ENCODE peak calls at places on chromosome 21, in ten cellular contexts. One of them, this sample, is unnamed.
A peak's percentile ranks its signal among the peaks of the same experiment; 100 is the strongest.

GRCh38 chr21:46221664-46222435 is 6.7 kb downstream of the LSS start:
- DNase-seq in tibial nerve: no peak
- DNase-seq in esophagus squamous epithelium: no peak
- DNase-seq in pancreas: no peak
- DNase-seq in CD8-positive, alpha-beta T cell: no peak
- DNase-seq in Peyer's patch: peak; percentile 15
- DNase-seq in IMR-90: no peak
- DNase-seq in colonic mucosa: no peak
- DNase-seq in endothelial cell of umbilical vein: no peak
- DNase-seq in adrenal gland: no peak
- DNase-seq in this sample: no peak

GRCh38 chr21:46434322-46434958 is 24.3 kb upstream of the DIP2A start:
- DNase-seq in tibial nerve: no peak
- DNase-seq in esophagus squamous epithelium: no peak
- DNase-seq in pancreas: no peak
- DNase-seq in CD8-positive, alpha-beta T cell: no peak
- DNase-seq in Peyer's patch: no peak
- DNase-seq in IMR-90: no peak
- DNase-seq in colonic mucosa: no peak
- DNase-seq in endothelial cell of umbilical vein: no peak
- DNase-seq in adrenal gland: no peak
- DNase-seq in this sample: no peak

GRCh38 chr21:44286086-44286715 is 525 bp downstream of the AIRE start:
- DNase-seq in tibial nerve: no peak
- DNase-seq in esophagus squamous epithelium: no peak
- DNase-seq in pancreas: no peak
- DNase-seq in CD8-positive, alpha-beta T cell: no peak
- DNase-seq in Peyer's patch: no peak
- DNase-seq in IMR-90: no peak
- DNase-seq in colonic mucosa: no peak
- DNase-seq in endothelial cell of umbilical vein: no peak
- DNase-seq in adrenal gland: no peak
- DNase-seq in this sample: no peak

GRCh38 chr21:22585558-22585957 is 1587.3 kb downstream of the NCAM2 start:
- DNase-seq in tibial nerve: no peak
- DNase-seq in esophagus squamous epithelium: no peak
- DNase-seq in pancreas: no peak
- DNase-seq in CD8-positive, alpha-beta T cell: no peak
- DNase-seq in Peyer's patch: no peak
- DNase-seq in IMR-90: no peak
- DNase-seq in colonic mucosa: no peak
- DNase-seq in endothelial cell of umbilical vein: no peak
- DNase-seq in adrenal gland: no peak
- DNase-seq in this sample: no peak

GRCh38 chr21:41079159-41079558 is 88.8 kb upstream of the BACE2 start:
- DNase-seq in tibial nerve: no peak
- DNase-seq in esophagus squamous epithelium: no peak
- DNase-seq in pancreas: no peak
- DNase-seq in CD8-positive, alpha-beta T cell: no peak
- DNase-seq in Peyer's patch: no peak
- DNase-seq in IMR-90: no peak
- DNase-seq in colonic mucosa: no peak
- DNase-seq in endothelial cell of umbilical vein: no peak
- DNase-seq in adrenal gland: no peak
- DNase-seq in this sample: no peak

GRCh38 chr21:36783612-36784383 is 84.9 kb downstream of the SIM2 start:
- DNase-seq in tibial nerve: no peak
- DNase-seq in esophagus squamous epithelium: no peak
- DNase-seq in pancreas: no peak
- DNase-seq in CD8-positive, alpha-beta T cell: no peak
- DNase-seq in Peyer's patch: no peak
- DNase-seq in IMR-90: peak; percentile 97
- DNase-seq in colonic mucosa: no peak
- DNase-seq in endothelial cell of umbilical vein: peak; percentile 16
- DNase-seq in adrenal gland: peak; percentile 68
- DNase-seq in this sample: no peak

GRCh38 chr21:30129246-30129645 is 37.4 kb downstream of the CLDN17 start:
- DNase-seq in tibial nerve: no peak
- DNase-seq in esophagus squamous epithelium: no peak
- DNase-seq in pancreas: no peak
- DNase-seq in CD8-positive, alpha-beta T cell: no peak
- DNase-seq in Peyer's patch: no peak
- DNase-seq in IMR-90: no peak
- DNase-seq in colonic mucosa: no peak
- DNase-seq in endothelial cell of umbilical vein: no peak
- DNase-seq in adrenal gland: no peak
- DNase-seq in this sample: no peak

GRCh38 chr21:43297989-43298388 is 128.9 kb downstream of the SIK1 start:
- DNase-seq in tibial nerve: no peak
- DNase-seq in esophagus squamous epithelium: no peak
- DNase-seq in pancreas: no peak
- DNase-seq in CD8-positive, alpha-beta T cell: no peak
- DNase-seq in Peyer's patch: no peak
- DNase-seq in IMR-90: no peak
- DNase-seq in colonic mucosa: no peak
- DNase-seq in endothelial cell of umbilical vein: no peak
- DNase-seq in adrenal gland: no peak
- DNase-seq in this sample: no peak

GRCh38 chr21:15015622-15016471 is 49.0 kb downstream of the NRIP1 start:
- DNase-seq in tibial nerve: no peak
- DNase-seq in esophagus squamous epithelium: no peak
- DNase-seq in pancreas: no peak
- DNase-seq in CD8-positive, alpha-beta T cell: no peak
- DNase-seq in Peyer's patch: no peak
- DNase-seq in IMR-90: peak; percentile 91
- DNase-seq in colonic mucosa: no peak
- DNase-seq in endothelial cell of umbilical vein: no peak
- DNase-seq in adrenal gland: no peak
- DNase-seq in this sample: no peak

GRCh38 chr21:14748662-14749061 is 202.5 kb upstream of the SAMSN1 start:
- DNase-seq in tibial nerve: no peak
- DNase-seq in esophagus squamous epithelium: no peak
- DNase-seq in pancreas: no peak
- DNase-seq in CD8-positive, alpha-beta T cell: no peak
- DNase-seq in Peyer's patch: no peak
- DNase-seq in IMR-90: no peak
- DNase-seq in colonic mucosa: no peak
- DNase-seq in endothelial cell of umbilical vein: no peak
- DNase-seq in adrenal gland: no peak
- DNase-seq in this sample: no peak

GRCh38 chr21:46054447-46054846 is 43.5 kb upstream of the COL6A2 start:
- DNase-seq in tibial nerve: no peak
- DNase-seq in esophagus squamous epithelium: no peak
- DNase-seq in pancreas: no peak
- DNase-seq in CD8-positive, alpha-beta T cell: no peak
- DNase-seq in Peyer's patch: no peak
- DNase-seq in IMR-90: peak; percentile 42
- DNase-seq in colonic mucosa: no peak
- DNase-seq in endothelial cell of umbilical vein: no peak
- DNase-seq in adrenal gland: no peak
- DNase-seq in this sample: no peak

GRCh38 chr21:45285266-45285931 is 2.3 kb downstream of the POFUT2 start:
- DNase-seq in tibial nerve: peak; percentile 9
- DNase-seq in esophagus squamous epithelium: no peak
- DNase-seq in pancreas: no peak
- DNase-seq in CD8-positive, alpha-beta T cell: no peak
- DNase-seq in Peyer's patch: no peak
- DNase-seq in IMR-90: no peak
- DNase-seq in colonic mucosa: no peak
- DNase-seq in endothelial cell of umbilical vein: no peak
- DNase-seq in adrenal gland: no peak
- DNase-seq in this sample: no peak

GRCh38 chr21:46347791-46348381 is 23.9 kb downstream of the PCNT start:
- DNase-seq in tibial nerve: no peak
- DNase-seq in esophagus squamous epithelium: no peak
- DNase-seq in pancreas: no peak
- DNase-seq in CD8-positive, alpha-beta T cell: no peak
- DNase-seq in Peyer's patch: no peak
- DNase-seq in IMR-90: no peak
- DNase-seq in colonic mucosa: no peak
- DNase-seq in endothelial cell of umbilical vein: no peak
- DNase-seq in adrenal gland: peak; percentile 95
- DNase-seq in this sample: no peak

GRCh38 chr21:45499201-45499750 is 43.0 kb downstream of the SLC19A1 start:
- DNase-seq in tibial nerve: no peak
- DNase-seq in esophagus squamous epithelium: no peak
- DNase-seq in pancreas: peak; percentile 41
- DNase-seq in CD8-positive, alpha-beta T cell: peak; percentile 15
- DNase-seq in Peyer's patch: no peak
- DNase-seq in IMR-90: no peak
- DNase-seq in colonic mucosa: no peak
- DNase-seq in endothelial cell of umbilical vein: no peak
- DNase-seq in adrenal gland: peak; percentile 2
- DNase-seq in this sample: no peak

GRCh38 chr21:45317401-45318145 is 29.9 kb upstream of the POFUT2 start:
- DNase-seq in tibial nerve: no peak
- DNase-seq in esophagus squamous epithelium: no peak
- DNase-seq in pancreas: peak; percentile 42
- DNase-seq in CD8-positive, alpha-beta T cell: no peak
- DNase-seq in Peyer's patch: peak; percentile 37
- DNase-seq in IMR-90: peak; percentile 94
- DNase-seq in colonic mucosa: no peak
- DNase-seq in endothelial cell of umbilical vein: peak; percentile 93
- DNase-seq in adrenal gland: peak; percentile 21
- DNase-seq in this sample: no peak

GRCh38 chr21:44836349-44836665 is 18.4 kb upstream of the SUMO3 start:
- DNase-seq in tibial nerve: no peak
- DNase-seq in esophagus squamous epithelium: no peak
- DNase-seq in pancreas: no peak
- DNase-seq in CD8-positive, alpha-beta T cell: no peak
- DNase-seq in Peyer's patch: no peak
- DNase-seq in IMR-90: no peak
- DNase-seq in colonic mucosa: no peak
- DNase-seq in endothelial cell of umbilical vein: no peak
- DNase-seq in adrenal gland: no peak
- DNase-seq in this sample: no peak

GRCh38 chr21:29465528-29465927 is 166.8 kb downstream of the BACH1 start:
- DNase-seq in tibial nerve: no peak
- DNase-seq in esophagus squamous epithelium: no peak
- DNase-seq in pancreas: no peak
- DNase-seq in CD8-positive, alpha-beta T cell: no peak
- DNase-seq in Peyer's patch: no peak
- DNase-seq in IMR-90: peak; percentile 46
- DNase-seq in colonic mucosa: no peak
- DNase-seq in endothelial cell of umbilical vein: no peak
- DNase-seq in adrenal gland: no peak
- DNase-seq in this sample: no peak

GRCh38 chr21:35053356-35054096 is 4.4 kb upstream of the RUNX1 start:
- DNase-seq in tibial nerve: no peak
- DNase-seq in esophagus squamous epithelium: no peak
- DNase-seq in pancreas: no peak
- DNase-seq in CD8-positive, alpha-beta T cell: no peak
- DNase-seq in Peyer's patch: no peak
- DNase-seq in IMR-90: no peak
- DNase-seq in colonic mucosa: no peak
- DNase-seq in endothelial cell of umbilical vein: no peak
- DNase-seq in adrenal gland: no peak
- DNase-seq in this sample: no peak
- TF ChIP-seq CTCF in tibial nerve: no peak
- TF ChIP-seq CTCF in esophagus squamous epithelium: no peak
- TF ChIP-seq CTCF in pancreas: no peak
- TF ChIP-seq CTCF in CD8-positive, alpha-beta T cell: no peak
- TF ChIP-seq CTCF in Peyer's patch: no peak
- TF ChIP-seq CTCF in IMR-90: no peak
- TF ChIP-seq CTCF in colonic mucosa: no peak
- TF ChIP-seq CTCF in endothelial cell of umbilical vein: no peak
- TF ChIP-seq CTCF in adrenal gland: no peak
- TF ChIP-seq CTCF in this sample: no peak

GRCh38 chr21:39669485-39669884 is 56.7 kb downstream of the B3GALT5 start:
- DNase-seq in tibial nerve: no peak
- DNase-seq in esophagus squamous epithelium: no peak
- DNase-seq in pancreas: no peak
- DNase-seq in CD8-positive, alpha-beta T cell: no peak
- DNase-seq in Peyer's patch: no peak
- DNase-seq in IMR-90: no peak
- DNase-seq in colonic mucosa: no peak
- DNase-seq in endothelial cell of umbilical vein: no peak
- DNase-seq in adrenal gland: no peak
- DNase-seq in this sample: no peak
- TF ChIP-seq CTCF in tibial nerve: no peak
- TF ChIP-seq CTCF in esophagus squamous epithelium: no peak
- TF ChIP-seq CTCF in pancreas: no peak
- TF ChIP-seq CTCF in CD8-positive, alpha-beta T cell: no peak
- TF ChIP-seq CTCF in Peyer's patch: no peak
- TF ChIP-seq CTCF in IMR-90: no peak
- TF ChIP-seq CTCF in colonic mucosa: no peak
- TF ChIP-seq CTCF in endothelial cell of umbilical vein: no peak
- TF ChIP-seq CTCF in adrenal gland: no peak
- TF ChIP-seq CTCF in this sample: no peak

GRCh38 chr21:42257091-42257760 is 38.3 kb downstream of the ABCG1 start:
- DNase-seq in tibial nerve: no peak
- DNase-seq in esophagus squamous epithelium: no peak
- DNase-seq in pancreas: no peak
- DNase-seq in CD8-positive, alpha-beta T cell: no peak
- DNase-seq in Peyer's patch: no peak
- DNase-seq in IMR-90: no peak
- DNase-seq in colonic mucosa: no peak
- DNase-seq in endothelial cell of umbilical vein: no peak
- DNase-seq in adrenal gland: no peak
- DNase-seq in this sample: no peak

GRCh38 chr21:42258150-42258884 is 39.4 kb downstream of the ABCG1 start:
- DNase-seq in tibial nerve: no peak
- DNase-seq in esophagus squamous epithelium: peak; percentile 32
- DNase-seq in pancreas: peak; percentile 89
- DNase-seq in CD8-positive, alpha-beta T cell: peak; percentile 84
- DNase-seq in Peyer's patch: peak; percentile 79
- DNase-seq in IMR-90: peak; percentile 32
- DNase-seq in colonic mucosa: peak; percentile 83
- DNase-seq in endothelial cell of umbilical vein: peak; percentile 49
- DNase-seq in adrenal gland: peak; percentile 66
- DNase-seq in this sample: peak; percentile 81

GRCh38 chr21:42260121-42260520 is 41.2 kb downstream of the ABCG1 start:
- DNase-seq in tibial nerve: no peak
- DNase-seq in esophagus squamous epithelium: no peak
- DNase-seq in pancreas: no peak
- DNase-seq in CD8-positive, alpha-beta T cell: no peak
- DNase-seq in Peyer's patch: no peak
- DNase-seq in IMR-90: no peak
- DNase-seq in colonic mucosa: no peak
- DNase-seq in endothelial cell of umbilical vein: no peak
- DNase-seq in adrenal gland: no peak
- DNase-seq in this sample: no peak

GRCh38 chr21:42256316-42256715 is 37.4 kb downstream of the ABCG1 start:
- DNase-seq in tibial nerve: no peak
- DNase-seq in esophagus squamous epithelium: no peak
- DNase-seq in pancreas: no peak
- DNase-seq in CD8-positive, alpha-beta T cell: no peak
- DNase-seq in Peyer's patch: no peak
- DNase-seq in IMR-90: no peak
- DNase-seq in colonic mucosa: no peak
- DNase-seq in endothelial cell of umbilical vein: no peak
- DNase-seq in adrenal gland: no peak
- DNase-seq in this sample: no peak

GRCh38 chr21:42258885-42259407 is 40.0 kb downstream of the ABCG1 start:
- DNase-seq in tibial nerve: no peak
- DNase-seq in esophagus squamous epithelium: no peak
- DNase-seq in pancreas: no peak
- DNase-seq in CD8-positive, alpha-beta T cell: no peak
- DNase-seq in Peyer's patch: no peak
- DNase-seq in IMR-90: no peak
- DNase-seq in colonic mucosa: no peak
- DNase-seq in endothelial cell of umbilical vein: no peak
- DNase-seq in adrenal gland: no peak
- DNase-seq in this sample: no peak
- TF ChIP-seq CTCF in tibial nerve: no peak
- TF ChIP-seq CTCF in esophagus squamous epithelium: no peak
- TF ChIP-seq CTCF in pancreas: no peak
- TF ChIP-seq CTCF in CD8-positive, alpha-beta T cell: peak; percentile 32
- TF ChIP-seq CTCF in Peyer's patch: no peak
- TF ChIP-seq CTCF in IMR-90: no peak
- TF ChIP-seq CTCF in colonic mucosa: peak; percentile 19
- TF ChIP-seq CTCF in endothelial cell of umbilical vein: no peak
- TF ChIP-seq CTCF in adrenal gland: peak; percentile 23
- TF ChIP-seq CTCF in this sample: no peak

GRCh38 chr21:21232320-21232719 is 234.1 kb downstream of the NCAM2 start:
- DNase-seq in tibial nerve: no peak
- DNase-seq in esophagus squamous epithelium: no peak
- DNase-seq in pancreas: no peak
- DNase-seq in CD8-positive, alpha-beta T cell: no peak
- DNase-seq in Peyer's patch: no peak
- DNase-seq in IMR-90: peak; percentile 71
- DNase-seq in colonic mucosa: no peak
- DNase-seq in endothelial cell of umbilical vein: peak; percentile 22
- DNase-seq in adrenal gland: peak; percentile 21
- DNase-seq in this sample: no peak
- TF ChIP-seq CTCF in tibial nerve: peak; percentile 32
- TF ChIP-seq CTCF in esophagus squamous epithelium: no peak
- TF ChIP-seq CTCF in pancreas: peak; percentile 5
- TF ChIP-seq CTCF in CD8-positive, alpha-beta T cell: no peak
- TF ChIP-seq CTCF in Peyer's patch: no peak
- TF ChIP-seq CTCF in IMR-90: peak; percentile 79
- TF ChIP-seq CTCF in colonic mucosa: peak; percentile 23
- TF ChIP-seq CTCF in endothelial cell of umbilical vein: no peak
- TF ChIP-seq CTCF in adrenal gland: peak; percentile 75
- TF ChIP-seq CTCF in this sample: no peak